ENCODE peak calls at places on chromosomes 3 and 15, in five cellular contexts. K, X, A, D and P are unnamed samples.
A peak's percentile ranks its signal among the peaks of the same experiment; 100 is the strongest.

GRCh38 chr3:46690798-46691197 is 2.7 kb downstream of the ALS2CL start:
- DNase-seq in D (peak; percentile 29), K (no peak), A (no peak), X (no peak), P (no peak)

GRCh38 chr3:108131105-108131794 is 40.4 kb upstream of the CD47 start:
- DNase-seq in K (no peak), D (peak; percentile 37), A (no peak), X (peak; percentile 47), P (no peak)

GRCh38 chr3:4418156-4418555 is 48.9 kb downstream of the SUMF1 start:
- DNase-seq in K (no peak), X (no peak), A (no peak), D (no peak), P (no peak)

GRCh38 chr3:62370112-62371031 is 3.0 kb downstream of the FEZF2 start:
- DNase-seq in D (no peak), K (peak; percentile 54), X (no peak), A (no peak), P (no peak)

GRCh38 chr3:49900491-49901153 is 3.1 kb downstream of the MST1R start:
- DNase-seq in X (no peak), D (peak; percentile 84), K (no peak), A (peak; percentile 76), P (peak; percentile 23)

GRCh38 chr15:70789213-70789612 is 25.9 kb upstream of the UACA start:
- DNase-seq in X (peak; percentile 41), K (no peak), D (peak; percentile 68), A (no peak), P (peak; percentile 54)

GRCh38 chr3:147507638-147508286 is 98.6 kb downstream of the ZIC1 start:
- DNase-seq in X (peak; percentile 59), K (no peak), A (no peak), D (no peak), P (no peak)

GRCh38 chr15:36529296-36530011 is 50.0 kb upstream of the CDIN1 start:
- DNase-seq in X (no peak), K (no peak), D (no peak), A (no peak), P (no peak)

GRCh38 chr3:34260266-34260990 is 462.0 kb downstream of the PDCD6IP start:
- DNase-seq in A (peak; percentile 56), X (peak; percentile 55), K (peak; percentile 55), D (peak; percentile 44), P (peak; percentile 63)

GRCh38 chr3:58556001-58556400 is 19.0 kb upstream of the ACOX2 start:
- DNase-seq in A (no peak), X (no peak), D (no peak), K (no peak), P (no peak)

GRCh38 chr3:131526801-131527347 is 24.1 kb upstream of the MRPL3 start:
- DNase-seq in K (peak; percentile 87), A (peak; percentile 59), X (peak; percentile 85), D (peak; percentile 70), P (no peak)

GRCh38 chr3:4734454-4734853 is 241.3 kb downstream of the ITPR1 start:
- DNase-seq in A (no peak), D (no peak), X (no peak), K (no peak), P (no peak)

GRCh38 chr3:69420781-69421520 is 35.1 kb upstream of the FRMD4B start:
- DNase-seq in K (no peak), D (no peak), X (peak; percentile 50), A (no peak), P (no peak)

GRCh38 chr3:156536524-156537316 is 18.2 kb downstream of the SSR3 start:
- DNase-seq in A (no peak), K (no peak), X (no peak), D (no peak), P (no peak)

GRCh38 chr3:49899815-49900214 is 3.9 kb downstream of the MST1R start:
- DNase-seq in X (peak; percentile 31), K (peak; percentile 70), A (no peak), D (no peak), P (no peak)

GRCh38 chr3:105997800-105998526 is 129.2 kb upstream of the CBLB start:
- DNase-seq in X (peak; percentile 97), K (no peak), D (peak; percentile 83), A (peak; percentile 23), P (peak; percentile 12)

GRCh38 chr3:62046326-62046725 is 327.0 kb downstream of the FEZF2 start:
- DNase-seq in X (peak; percentile 34), K (no peak), A (no peak), D (no peak), P (no peak)

GRCh38 chr3:37114251-37115145 is 59.9 kb downstream of the LRRFIP2 start:
- DNase-seq in K (no peak), X (peak; percentile 83), A (no peak), D (no peak), P (no peak)

GRCh38 chr15:77550275-77551251 is 82.1 kb downstream of the LINGO1 start:
- DNase-seq in X (no peak), A (no peak), D (no peak), K (peak; percentile 40), P (no peak)

GRCh38 chr15:55775316-55775715 is 32.4 kb upstream of the PRTG start:
- DNase-seq in X (no peak), K (peak; percentile 96), D (no peak), A (no peak), P (peak; percentile 40)

GRCh38 chr3:138629526-138629925 is 21.0 kb downstream of the FAIM start:
- DNase-seq in A (no peak), D (no peak), X (no peak), K (no peak), P (no peak)

GRCh38 chr15:82397817-82398216 is 31.8 kb upstream of the GOLGA6L9 start:
- DNase-seq in A (no peak), K (no peak), X (no peak), D (no peak), P (no peak)

GRCh38 chr3:147427796-147428195 is 18.6 kb downstream of the ZIC1 start:
- DNase-seq in X (no peak), D (no peak), K (no peak), A (no peak), P (no peak)

GRCh38 chr3:14391033-14391432 is 11.4 kb upstream of the SLC6A6 start:
- DNase-seq in A (peak; percentile 68), X (peak; percentile 88), K (no peak), D (peak; percentile 70), P (no peak)

GRCh38 chr3:167198949-167199348 is 181.1 kb downstream of the ZBBX start:
- DNase-seq in K (no peak), D (no peak), X (no peak), A (no peak), P (no peak)

GRCh38 chr3:54965746-54966145 is 37.9 kb upstream of the LRTM1 start:
- DNase-seq in X (peak; percentile 33), K (peak; percentile 50), D (no peak), A (no peak), P (no peak)
- H3K4me3 ChIP-seq in X (no peak overlapping the region), K (no peak overlapping the region), D (no peak overlapping the region), A (no peak overlapping the region), P (no peak overlapping the region)

GRCh38 chr3:112776836-112777235 is 69.8 kb downstream of the CD200R1L start:
- DNase-seq in D (no peak), X (no peak), A (no peak), K (no peak), P (no peak)

GRCh38 chr3:112775011-112775742 is 71.5 kb downstream of the CD200R1L start:
- DNase-seq in D (peak; percentile 44), K (no peak), A (no peak), X (peak; percentile 88), P (no peak)

GRCh38 chr3:112773864-112774263 is 72.8 kb downstream of the CD200R1L start:
- DNase-seq in K (no peak), D (peak; percentile 91), X (no peak), A (no peak), P (no peak)

GRCh38 chr3:112774293-112774926 is 72.3 kb downstream of the CD200R1L start:
- DNase-seq in D (peak; percentile 89), K (no peak), X (peak; percentile 59), A (no peak), P (no peak)

GRCh38 chr3:112776000-112776399 is 70.7 kb downstream of the CD200R1L start:
- DNase-seq in D (peak; percentile 25), X (no peak), K (no peak), A (no peak), P (no peak)
- H3K4me1 ChIP-seq in D (peaks cover 88% of the 10 kb centered on the region), X (no peaks in the 10 kb centered on the region), K (peaks cover 3% of the 10 kb centered on the region), A (peaks cover 12% of the 10 kb centered on the region), P (no peaks in the 10 kb centered on the region)

GRCh38 chr3:115831864-115832263 is 208.6 kb downstream of the GAP43 start:
- DNase-seq in A (no peak), D (no peak), X (no peak), K (no peak), P (no peak)

GRCh38 chr3:115832265-115832664 is 209.0 kb downstream of the GAP43 start:
- DNase-seq in D (no peak), K (no peak), A (no peak), X (no peak), P (no peak)

GRCh38 chr3:115835946-115836345 is 212.6 kb downstream of the GAP43 start:
- DNase-seq in A (no peak), X (no peak), K (no peak), D (no peak), P (no peak)

GRCh38 chr3:115833074-115833473 is 209.8 kb downstream of the GAP43 start:
- DNase-seq in D (no peak), A (no peak), K (no peak), X (peak; percentile 18), P (no peak)

GRCh38 chr3:115834068-115834467 is 210.8 kb downstream of the GAP43 start:
- DNase-seq in X (peak; percentile 50), D (no peak), A (no peak), K (no peak), P (no peak)
- H3K4me3 ChIP-seq in X (no peak overlapping the region), D (no peak overlapping the region), A (no peak overlapping the region), K (no peak overlapping the region), P (no peak overlapping the region)

GRCh38 chr15:68417897-68418296 is 14.1 kb downstream of the ITGA11 start:
- DNase-seq in K (no peak), A (no peak), X (peak; percentile 36), D (no peak), P (no peak)
- H3K4me1 ChIP-seq in K (peaks cover 14% of the 10 kb centered on the region), A (peaks cover 5% of the 10 kb centered on the region), X (no peaks in the 10 kb centered on the region), D (peaks cover 52% of the 10 kb centered on the region), P (peaks cover 32% of the 10 kb centered on the region)

GRCh38 chr15:101187820-101188516 is 63.9 kb downstream of the CHSY1 start:
- DNase-seq in K (peak; percentile 84), D (no peak), A (no peak), X (peak; percentile 95), P (no peak)
- H3K4me3 ChIP-seq in K (no peak overlapping the region), D (no peak overlapping the region), A (peak overlapping the region; percentile 28), X (peak overlapping the region; percentile 1), P (no peak overlapping the region)

DNA sequence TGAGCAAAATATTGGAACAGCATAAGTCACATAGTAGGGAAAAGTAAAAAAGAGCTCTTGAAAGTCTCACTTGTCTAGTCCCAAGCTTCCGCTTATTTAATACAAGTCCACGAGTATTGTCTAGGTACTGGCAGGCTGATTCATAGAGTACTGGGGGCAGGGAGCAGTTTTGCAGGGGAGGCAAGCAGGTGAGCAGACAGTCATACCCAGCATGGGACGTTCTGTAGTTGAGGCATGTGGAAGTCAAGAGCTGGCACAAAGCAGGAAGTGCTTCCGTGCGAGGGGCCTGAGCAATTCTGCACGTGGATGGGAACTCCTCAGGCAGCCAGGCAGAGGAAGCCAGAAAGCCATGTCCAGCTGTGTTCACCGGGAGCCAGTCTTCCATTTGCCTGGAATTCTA is 287.6 kb downstream of the EPHB1 start:
- DNase-seq in A (no peak), X (no peak), K (no peak), D (no peak), P (no peak)
- H3K4me1 ChIP-seq in A (no peaks in the 10 kb centered on the region), X (no peaks in the 10 kb centered on the region), K (no peaks in the 10 kb centered on the region), D (no peaks in the 10 kb centered on the region), P (no peaks in the 10 kb centered on the region)